ENCODE peak calls at places on chromosomes 5 and 9, in four cellular contexts. Y, W, B and Q are unnamed samples.

GRCh38 chr9:125564641-125565040 is 142.4 kb downstream of the MAPKAP1 start:
- DNase-seq in Y (no peak), W (no peak), B (no peak), Q (no peak)

GRCh38 chr9:90998573-90998972 is 197.0 kb downstream of the SYK start:
- DNase-seq in Y (no peak), W (peak; percentile 21), B (no peak), Q (no peak)

GRCh38 chr9:120856700-120857099 is 14.0 kb upstream of the PSMD5 start:
- DNase-seq in Y (no peak), W (peak; percentile 79), B (no peak), Q (no peak)

GRCh38 chr9:38226491-38226951 is 157.5 kb upstream of the SHB start:
- DNase-seq in Y (no peak), W (no peak), B (no peak), Q (no peak)

GRCh38 chr5:22480305-22480704 is 372.8 kb downstream of the CDH12 start:
- DNase-seq in Y (no peak), W (no peak), B (no peak), Q (no peak)

GRCh38 chr5:16108418-16108817 is 71.2 kb downstream of the MARCHF11 start:
- DNase-seq in Y (no peak), W (no peak), B (no peak), Q (no peak)

GRCh38 chr5:142925795-142926194 is 155.6 kb downstream of the ARHGAP26 start:
- DNase-seq in Y (no peak), W (no peak), B (no peak), Q (no peak)

GRCh38 chr5:138438724-138439536 is at the start of gene REEP2:
- DNase-seq in Y (peak; percentile 93), W (peak; percentile 25), B (peak; percentile 62), Q (peak; percentile 94)

GRCh38 chr5:62064993-62065392 is 241.0 kb upstream of the KIF2A start:
- DNase-seq in Y (no peak), W (no peak), B (no peak), Q (no peak)

DNA sequence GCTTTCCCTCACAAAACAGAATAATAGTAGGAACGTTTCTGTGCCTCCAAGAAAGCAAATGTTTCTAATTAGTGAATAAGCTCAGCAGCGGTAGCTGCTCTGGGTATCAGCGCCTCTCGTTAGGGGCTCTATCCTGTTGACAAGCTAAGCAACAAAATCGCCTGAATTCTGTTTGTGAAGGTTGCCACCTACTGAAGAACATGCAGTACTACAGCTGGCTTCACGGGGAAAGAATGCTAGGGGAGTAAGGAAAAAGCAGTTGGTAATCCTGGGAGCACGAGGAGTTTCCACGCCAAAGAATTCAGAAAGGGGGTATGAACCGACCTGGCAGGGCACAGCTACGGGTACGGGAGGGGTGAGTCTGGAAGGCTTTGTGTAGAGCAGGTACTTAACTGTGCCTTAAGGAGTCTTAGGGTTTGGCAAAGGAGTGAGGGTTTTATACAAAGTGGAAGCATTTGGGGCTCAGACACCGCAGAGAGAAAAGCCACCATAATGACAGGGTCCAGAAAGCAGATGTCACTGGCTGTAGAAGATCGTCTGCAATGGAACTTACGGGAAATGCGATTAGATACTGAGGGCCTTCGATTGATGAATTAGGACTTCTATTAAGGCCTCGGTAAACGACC is 171.7 kb downstream of the TTC39B start:
- DNase-seq in Y (peak; percentile 50), W (peak; percentile 49), B (peak; percentile 66), Q (peak; percentile 57)
- TF ChIP-seq CTCF in Y (peak; percentile 81), W (peak; percentile 90), B (peak; percentile 88), Q (peak; percentile 75)

DNA sequence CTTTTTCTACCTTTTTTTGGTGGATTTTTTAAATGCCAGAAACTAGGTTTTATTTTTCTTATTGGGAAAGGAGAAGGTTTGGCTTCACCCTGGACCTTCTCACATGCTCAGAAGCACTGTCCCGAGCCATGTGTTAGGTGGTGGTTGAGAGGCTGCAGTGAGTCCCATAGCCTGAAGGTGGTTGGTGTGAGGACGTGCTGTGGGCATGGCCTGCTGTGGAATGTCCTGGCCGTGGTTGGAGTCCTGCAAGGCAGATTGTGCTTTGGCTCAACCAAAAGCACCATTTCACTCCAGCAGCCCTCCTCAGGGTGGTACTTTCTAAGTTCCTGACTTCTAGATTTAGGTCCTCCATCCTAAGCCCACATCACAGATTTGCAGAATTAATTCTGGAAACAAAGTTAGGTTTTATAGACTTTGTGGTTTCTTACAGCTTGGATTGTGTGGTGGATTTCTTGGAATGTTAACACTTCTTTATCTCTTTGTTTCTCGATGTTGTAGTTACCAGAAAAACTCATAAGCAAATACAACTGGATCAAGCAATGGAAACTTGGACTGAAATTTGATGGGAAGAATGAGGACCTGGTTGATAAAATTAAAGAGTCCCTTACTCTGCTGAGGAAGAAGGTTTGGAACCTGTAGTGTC is 22.6 kb downstream of the OTULIN start:
- DNase-seq in Y (no peak), W (no peak), B (no peak), Q (no peak)
- TF ChIP-seq CTCF in Y (no peak), W (no peak), B (peak; percentile 14), Q (no peak)

DNA sequence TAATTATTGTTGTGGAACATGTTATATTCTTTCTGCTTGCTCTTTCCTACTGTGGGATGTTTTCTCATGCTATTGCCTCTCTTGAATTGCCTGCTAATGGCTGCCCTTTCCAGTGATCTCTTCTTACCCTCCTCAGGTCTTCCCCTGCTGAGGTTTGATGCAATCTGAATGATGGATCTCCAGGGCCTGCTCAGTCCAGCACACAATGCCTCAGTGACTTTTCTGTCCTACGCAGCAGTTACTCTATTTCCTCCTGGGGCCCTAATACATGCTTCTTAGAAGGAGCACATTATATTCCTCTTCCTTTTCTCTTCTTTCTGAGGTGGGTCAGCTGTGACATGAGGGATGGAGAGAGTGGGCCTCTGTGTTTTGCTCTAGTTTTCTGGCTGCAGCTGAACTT is at the start of gene SPINK14:
- DNase-seq in Y (no peak), W (no peak), B (no peak), Q (no peak)
- TF ChIP-seq CTCF in Y (no peak), W (no peak), B (no peak), Q (no peak)

GRCh38 chr5:33303696-33304095 is 137.1 kb upstream of the TARS1 start:
- DNase-seq in Y (no peak), W (no peak), B (no peak), Q (no peak)

GRCh38 chr5:33299621-33300208 is 141.1 kb upstream of the TARS1 start:
- DNase-seq in Y (peak; percentile 17), W (peak; percentile 15), B (no peak), Q (peak; percentile 30)

GRCh38 chr5:33300209-33300742 is 140.5 kb upstream of the TARS1 start:
- DNase-seq in Y (peak; percentile 25), W (no peak), B (no peak), Q (peak; percentile 45)

GRCh38 chr5:33297760-33298216 is 143.0 kb upstream of the TARS1 start:
- DNase-seq in Y (no peak), W (no peak), B (no peak), Q (no peak)
- TF ChIP-seq CTCF in Y (peak; percentile 11), W (no peak), B (peak; percentile 24), Q (peak; percentile 11)

GRCh38 chr9:28598396-28598795 is 1025.1 kb upstream of the C9orf72 start:
- DNase-seq in Y (no peak), W (no peak), B (no peak), Q (no peak)

DNA sequence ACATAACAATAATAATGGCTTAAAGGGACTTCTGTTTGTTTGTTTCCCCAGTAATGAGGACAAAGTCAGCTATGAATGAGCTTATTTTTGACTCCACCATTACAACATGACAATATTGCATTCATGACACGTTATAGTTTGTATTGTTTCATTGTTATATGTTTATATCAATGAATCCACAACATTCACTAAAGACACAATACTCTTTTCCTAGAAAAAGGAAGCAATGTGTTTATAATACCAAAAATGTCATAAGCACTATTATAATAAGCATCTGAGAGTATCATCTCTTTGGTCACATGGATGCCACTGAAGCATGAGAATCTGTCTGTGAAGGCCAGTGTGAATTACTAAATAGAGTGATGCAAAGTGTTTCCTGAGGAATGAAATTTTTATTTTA is 1026.9 kb upstream of the C9orf72 start:
- DNase-seq in Y (no peak), W (no peak), B (no peak), Q (no peak)
- TF ChIP-seq CTCF in Y (no peak), W (no peak), B (no peak), Q (no peak)

GRCh38 chr9:23493219-23493618 is 332.8 kb downstream of the ELAVL2 start:
- DNase-seq in Y (no peak), W (no peak), B (no peak), Q (no peak)

GRCh38 chr9:23496827-23497226 is 329.2 kb downstream of the ELAVL2 start:
- DNase-seq in Y (no peak), W (no peak), B (no peak), Q (no peak)

GRCh38 chr9:23492126-23493002 is 333.7 kb downstream of the ELAVL2 start:
- DNase-seq in Y (peak; percentile 18), W (no peak), B (peak; percentile 21), Q (peak; percentile 26)
- TF ChIP-seq CTCF in Y (peak; percentile 58), W (peak; percentile 52), B (peak; percentile 76), Q (peak; percentile 20)

DNA sequence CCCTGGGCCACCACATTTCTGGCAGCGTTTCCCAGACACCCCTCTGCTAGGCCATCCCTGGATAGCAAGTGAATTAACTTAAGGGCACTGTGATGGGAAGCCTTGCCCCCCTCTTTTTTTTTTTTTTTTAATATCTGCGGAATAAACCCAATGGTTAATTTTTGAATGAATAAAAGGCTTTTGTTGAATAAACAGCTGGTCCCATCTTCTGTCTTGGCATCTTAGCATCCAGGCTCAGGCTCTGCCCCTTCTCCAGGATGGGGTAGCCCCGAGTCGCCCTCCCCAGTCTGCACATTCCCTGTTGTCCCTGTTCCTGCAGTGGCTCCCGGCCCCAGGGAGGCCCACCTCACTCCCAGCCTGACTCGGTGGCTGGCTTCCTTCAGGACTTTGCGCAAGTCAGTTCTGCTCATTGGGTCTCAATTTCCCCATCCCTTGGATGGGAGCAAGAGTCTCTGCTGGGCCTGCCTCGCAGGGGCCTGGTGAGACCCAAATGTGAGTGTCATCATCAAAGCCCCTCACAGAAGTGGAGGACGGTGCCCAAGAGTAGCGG is 29.0 kb upstream of the HMCN2 start:
- DNase-seq in Y (no peak), W (no peak), B (no peak), Q (no peak)
- TF ChIP-seq CTCF in Y (no peak), W (no peak), B (no peak), Q (no peak)